ENCODE peak calls at places on chromosomes 4 and X, in nine cellular contexts. Y, S, P, W, G, C, I, A and H are unnamed samples.

GRCh38 chr4:41380758-41381157 is 124.0 kb downstream of the UCHL1 start:
- DNase-seq in Y (no peak), S (no peak), P (no peak), W (no peak), G (no peak), C (no peak), I (no peak), A (no peak), H (no peak)

GRCh38 chr4:94112644-94113043 is 95.0 kb upstream of the SMARCAD1 start:
- DNase-seq in Y (no peak), S (no peak), P (no peak), W (no peak), G (no peak), C (no peak), I (no peak), A (no peak), H (no peak)

GRCh38 chr4:80195441-80196139 is 1.7 kb upstream of the PRDM8 start:
- DNase-seq in Y (no peak), S (no peak), P (no peak), W (no peak), G (no peak), C (no peak), I (no peak), A (no peak), H (no peak)

GRCh38 chr4:151658959-151659593 is 101.7 kb downstream of the GATB start:
- DNase-seq in Y (no peak), S (no peak), P (peak), W (no peak), G (no peak), C (peak), I (no peak), A (no peak), H (peak)

GRCh38 chr4:152138451-152138850 is 377.6 kb upstream of the GATB start:
- DNase-seq in Y (no peak), S (no peak), P (no peak), W (no peak), G (no peak), C (no peak), I (no peak), A (no peak), H (no peak)

GRCh38 chr4:76002176-76002575 is 5.1 kb downstream of the CXCL9 start:
- DNase-seq in Y (no peak), S (no peak), P (peak), W (no peak), G (no peak), C (no peak), I (no peak), A (no peak), H (peak)

GRCh38 chr4:121950680-121951569 is 935 bp downstream of the TRPC3 start:
- DNase-seq in Y (peak), S (peak), P (no peak), W (peak), G (no peak), C (no peak), I (peak), A (no peak), H (peak)

GRCh38 chr4:24091632-24092240 is 201.9 kb upstream of the PPARGC1A start:
- DNase-seq in Y (no peak), S (no peak), P (peak), W (no peak), G (no peak), C (no peak), I (no peak), A (no peak), H (no peak)

GRCh38 chr4:181046809-181047208 is 1196.4 kb upstream of the TENM3 start:
- DNase-seq in Y (no peak), S (no peak), P (no peak), W (no peak), G (no peak), C (no peak), I (no peak), A (no peak), H (no peak)

GRCh38 chrX:109344666-109345065 is 137.2 kb downstream of the GUCY2F start:
- DNase-seq in Y (no peak), S (no peak), P (no peak), W (no peak), G (no peak), C (no peak), I (no peak), A (no peak), H (no peak)

GRCh38 chr4:83440899-83441298 is 14.7 kb downstream of the HELQ start:
- DNase-seq in Y (no peak), S (no peak), P (no peak), W (no peak), G (no peak), C (no peak), I (no peak), A (no peak), H (no peak)

GRCh38 chrX:11108253-11108941 is 2.7 kb upstream of the HCCS start:
- DNase-seq in Y (no peak), S (no peak), P (no peak), W (no peak), G (no peak), C (no peak), I (no peak), A (no peak), H (no peak)

GRCh38 chr4:119728692-119729593 is 100.3 kb upstream of the PDE5A start:
- DNase-seq in Y (no peak), S (no peak), P (no peak), W (no peak), G (no peak), C (no peak), I (no peak), A (no peak), H (no peak)

GRCh38 chrX:12441376-12442128 is 303.3 kb downstream of the FRMPD4 start:
- DNase-seq in Y (no peak), S (no peak), P (peak), W (no peak), G (no peak), C (peak), I (no peak), A (no peak), H (no peak)

GRCh38 chrX:15468036-15468435 is 25.1 kb downstream of the PIR start:
- DNase-seq in Y (no peak), S (no peak), P (peak), W (no peak), G (no peak), C (no peak), I (peak), A (no peak), H (peak)

GRCh38 chr4:120227568-120227967 is 160.9 kb upstream of the MAD2L1 start:
- DNase-seq in Y (no peak), S (no peak), P (no peak), W (no peak), G (no peak), C (no peak), I (no peak), A (no peak), H (no peak)

GRCh38 chrX:102651242-102651967 is at the start of gene GPRASP1:
- DNase-seq in Y (peak), S (peak), P (peak), W (peak), G (no peak), C (no peak), I (peak), A (peak), H (no peak)

GRCh38 chr4:146407669-146408084 is 114.1 kb downstream of the SLC10A7 start:
- DNase-seq in Y (no peak), S (no peak), P (peak), W (no peak), G (no peak), C (no peak), I (no peak), A (no peak), H (peak)

GRCh38 chrX:7132335-7133035 is 15.0 kb upstream of the STS start:
- DNase-seq in Y (no peak), S (peak), P (peak), W (no peak), G (no peak), C (peak), I (no peak), A (no peak), H (peak)

GRCh38 chrX:153381684-153382532 is 19.2 kb downstream of the PNMA6E start:
- DNase-seq in Y (no peak), S (no peak), P (peak), W (no peak), G (peak), C (peak), I (no peak), A (no peak), H (peak)

GRCh38 chr4:1137850-1138249 is 24.5 kb upstream of the RNF212 start:
- DNase-seq in Y (no peak), S (no peak), P (peak), W (no peak), G (no peak), C (no peak), I (no peak), A (no peak), H (no peak)

GRCh38 chr4:152223600-152223999 is 312.3 kb downstream of the FBXW7 start:
- DNase-seq in Y (no peak), S (no peak), P (no peak), W (no peak), G (no peak), C (no peak), I (no peak), A (no peak), H (no peak)

GRCh38 chrX:21658746-21659145 is 616 bp upstream of the KLHL34 start:
- DNase-seq in Y (no peak), S (no peak), P (no peak), W (no peak), G (no peak), C (no peak), I (no peak), A (no peak), H (no peak)

GRCh38 chr4:8205749-8206611 is 6.9 kb downstream of the SH3TC1 start:
- DNase-seq in Y (no peak), S (no peak), P (no peak), W (no peak), G (no peak), C (no peak), I (no peak), A (no peak), H (no peak)

GRCh38 chr4:130214268-130214667 is 1118.3 kb downstream of the C4orf33 start:
- DNase-seq in Y (no peak), S (no peak), P (no peak), W (no peak), G (no peak), C (no peak), I (no peak), A (no peak), H (no peak)

GRCh38 chr4:55866290-55866907 is 13.0 kb downstream of the EXOC1 start:
- DNase-seq in Y (no peak), S (no peak), P (peak), W (no peak), G (no peak), C (peak), I (no peak), A (no peak), H (peak)

GRCh38 chr4:10944321-10944720 is 259.8 kb upstream of the CLNK start:
- DNase-seq in Y (no peak), S (no peak), P (no peak), W (no peak), G (no peak), C (no peak), I (no peak), A (no peak), H (no peak)

GRCh38 chrX:122439836-122440235 is 744.2 kb upstream of the GRIA3 start:
- DNase-seq in Y (no peak), S (no peak), P (no peak), W (no peak), G (no peak), C (peak), I (no peak), A (no peak), H (no peak)